ENCODE peak calls at places on chromosomes 5 and 9, in four cellular contexts. K is heart right ventricle, E is ovary, F is NB4. X is an unnamed sample.

GRCh38 chr9:71725590-71726338 is 42.5 kb downstream of the CEMIP2 start:
- DNase-seq in K (no peak), E (no peak), F (no peak), X (no peak)

GRCh38 chr9:95409650-95410426 is 92.3 kb upstream of the FANCC start:
- DNase-seq in E (no peak), F (peak), K (no peak), X (no peak)

GRCh38 chr5:69416180-69416579 is 1.3 kb downstream of the MARVELD2 start:
- DNase-seq in F (no peak), K (no peak), E (no peak), X (no peak)

GRCh38 chr9:136668983-136669790 is 6.5 kb downstream of the EGFL7 start:
- DNase-seq in E (no peak), F (no peak), K (no peak), X (no peak)

GRCh38 chr9:98708933-98709911 is at the start of gene GABBR2:
- DNase-seq in K (no peak), E (no peak), F (no peak), X (no peak)

GRCh38 chr5:167348286-167348926 is 943.0 kb upstream of the WWC1 start:
- DNase-seq in E (no peak), K (no peak), F (no peak), X (no peak)

GRCh38 chr9:3569529-3569928 is 43.7 kb upstream of the RFX3 start:
- DNase-seq in K (no peak), E (no peak), F (no peak), X (no peak)

GRCh38 chr5:108093186-108093585 is 288.7 kb downstream of the FBXL17 start:
- DNase-seq in K (no peak), F (peak), E (no peak), X (no peak)

GRCh38 chr5:81626524-81626923 is 124.4 kb downstream of the SSBP2 start:
- DNase-seq in K (no peak), E (no peak), F (peak), X (no peak)

GRCh38 chr5:10452768-10453331 is 11.2 kb downstream of the ROPN1L start:
- DNase-seq in K (peak), F (peak), E (peak), X (peak)

GRCh38 chr9:110444911-110445310 is 107.2 kb upstream of the TXNDC8 start:
- DNase-seq in K (no peak), E (no peak), F (no peak), X (no peak)

GRCh38 chr5:94432499-94432898 is 185.9 kb downstream of the KIAA0825 start:
- DNase-seq in E (no peak), K (no peak), F (peak), X (no peak)

GRCh38 chr9:136380381-136380780 is 6.9 kb upstream of the CARD9 start:
- DNase-seq in K (no peak), E (no peak), F (no peak), X (no peak)

GRCh38 chr5:169988947-169989346 is 8.7 kb upstream of the INSYN2B start:
- DNase-seq in E (no peak), F (no peak), K (no peak), X (no peak)

GRCh38 chr5:159412284-159413046 is 82.2 kb upstream of the IL12B start:
- DNase-seq in K (no peak), E (peak), F (peak), X (no peak)

GRCh38 chr5:149402291-149402690 is 23.2 kb upstream of the IL17B start:
- DNase-seq in F (no peak), K (no peak), E (no peak), X (no peak)

DNA sequence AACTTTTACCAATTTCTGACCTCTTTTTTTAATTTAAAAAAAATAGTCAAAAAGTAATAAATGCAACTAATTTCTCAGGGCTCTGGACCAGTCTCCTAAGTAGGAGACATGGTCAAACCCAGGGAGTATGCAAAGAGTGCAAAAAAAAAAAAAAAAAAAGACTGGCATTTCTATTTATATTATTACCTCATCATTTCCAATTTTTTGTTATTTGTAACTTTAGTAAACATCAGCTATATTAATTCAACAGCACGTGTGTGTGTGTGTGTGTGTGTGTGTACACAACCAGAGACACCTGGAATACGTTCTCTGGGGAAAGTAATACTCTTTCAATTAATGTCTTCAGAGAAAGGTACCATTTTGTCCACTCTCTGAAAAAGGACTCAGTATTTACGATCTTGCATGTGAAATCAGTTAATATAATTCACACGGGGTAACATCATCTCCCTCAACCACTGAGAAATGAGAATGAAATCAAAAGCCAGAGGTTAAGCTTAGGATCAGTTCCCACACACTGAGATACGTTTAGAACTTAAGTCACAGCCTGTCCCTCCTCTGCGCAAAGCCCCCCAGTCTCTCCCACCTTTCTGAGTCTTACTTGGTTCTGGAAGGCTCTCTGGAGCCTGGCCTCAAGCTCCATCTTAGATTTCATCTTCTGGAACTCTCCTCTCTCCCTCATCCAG is 21.9 kb downstream of the ZNF608 start:
- DNase-seq in K (no peak), F (no peak), E (no peak), X (no peak)
- H3K4me3 ChIP-seq in K (no peak), F (no peak), E (no peak), X (no peak)

DNA sequence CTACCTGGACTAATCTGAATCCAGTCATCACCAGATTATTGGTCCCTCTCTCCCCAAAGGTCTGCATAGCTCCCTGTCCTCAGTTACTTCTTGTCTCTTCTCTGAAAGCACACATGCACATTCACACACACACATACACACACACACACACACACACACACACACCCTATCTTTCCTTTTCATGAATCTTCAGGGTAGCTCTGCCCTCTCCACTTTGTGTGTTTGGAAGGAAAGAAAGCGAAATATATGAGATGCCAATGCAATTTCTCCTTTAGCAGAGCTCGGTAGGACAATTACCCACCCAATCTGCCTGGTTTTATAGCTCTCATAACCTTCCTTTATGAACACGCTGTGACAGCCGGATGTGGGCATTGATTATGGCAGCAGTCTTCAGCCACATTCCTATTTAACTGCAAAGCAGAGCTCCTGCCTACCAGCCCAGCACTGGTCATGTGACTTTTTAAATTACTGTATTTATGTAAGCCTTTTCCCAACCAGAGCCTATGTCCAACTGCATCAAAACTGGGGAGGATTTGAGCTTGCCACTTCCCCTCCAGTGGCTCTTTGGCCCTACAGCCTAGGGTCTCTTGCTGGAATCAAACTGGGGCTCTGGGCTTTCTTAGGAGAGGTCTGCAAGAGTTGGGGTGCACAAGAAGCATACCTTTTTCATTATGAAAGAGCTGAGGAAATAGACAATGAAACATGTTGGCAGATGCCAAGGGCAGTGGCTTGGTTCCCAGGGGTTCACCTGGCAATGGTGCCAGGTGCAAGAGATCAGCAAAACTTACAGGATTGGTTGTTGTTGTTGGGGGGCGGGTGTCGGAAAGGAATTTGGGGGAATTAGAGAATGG is 20.8 kb upstream of the MATR3 start:
- DNase-seq in F (peak), K (no peak), E (no peak), X (no peak)
- TF ChIP-seq CTCF in F (no peak), K (no peak), E (no peak), X (no peak)

GRCh38 chr5:83464261-83464660 is 7.3 kb upstream of the VCAN start:
- DNase-seq in K (no peak), F (no peak), E (no peak), X (no peak)
- H3K4me3 ChIP-seq in K (no peak), F (no peak), E (no peak), X (no peak)

GRCh38 chr5:42898760-42899159 is 87.1 kb upstream of the SELENOP start:
- DNase-seq in E (no peak), K (no peak), F (no peak), X (no peak)

GRCh38 chr5:42896523-42896922 is 84.8 kb upstream of the SELENOP start:
- DNase-seq in F (no peak), E (no peak), K (no peak), X (no peak)

DNA sequence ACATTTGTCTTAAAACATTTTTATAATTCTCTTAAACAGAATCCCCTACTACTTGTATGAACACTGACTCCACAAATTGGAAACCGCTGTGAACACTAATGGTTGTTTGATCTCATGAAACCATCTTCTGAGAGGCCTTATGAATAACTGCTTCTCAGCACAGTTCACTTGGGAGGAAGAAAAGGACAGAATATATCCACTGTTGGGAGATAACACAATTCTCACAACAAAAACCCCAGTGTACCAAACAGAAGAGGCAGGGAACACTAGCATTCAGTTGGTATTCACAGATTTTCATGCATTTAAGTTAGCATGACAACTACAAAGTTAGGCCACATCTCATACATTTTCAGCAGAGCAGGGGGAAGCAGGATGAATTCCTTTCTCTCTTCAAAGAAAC is 89.0 kb upstream of the SELENOP start:
- DNase-seq in F (no peak), K (no peak), E (no peak), X (no peak)
- TF ChIP-seq CTCF in F (no peak), K (no peak), E (no peak), X (no peak)

GRCh38 chr9:120720404-120720803 is 6.1 kb upstream of the MEGF9 start:
- DNase-seq in F (no peak), E (no peak), K (no peak), X (no peak)

GRCh38 chr9:120717194-120717593 is 2.9 kb upstream of the MEGF9 start:
- DNase-seq in F (no peak), K (no peak), E (no peak), X (no peak)

GRCh38 chr9:120715331-120715924 is 1.2 kb upstream of the MEGF9 start:
- DNase-seq in E (peak), K (peak), F (no peak), X (peak)

GRCh38 chr9:120716483-120716882 is 2.2 kb upstream of the MEGF9 start:
- DNase-seq in F (no peak), K (no peak), E (no peak), X (no peak)

DNA sequence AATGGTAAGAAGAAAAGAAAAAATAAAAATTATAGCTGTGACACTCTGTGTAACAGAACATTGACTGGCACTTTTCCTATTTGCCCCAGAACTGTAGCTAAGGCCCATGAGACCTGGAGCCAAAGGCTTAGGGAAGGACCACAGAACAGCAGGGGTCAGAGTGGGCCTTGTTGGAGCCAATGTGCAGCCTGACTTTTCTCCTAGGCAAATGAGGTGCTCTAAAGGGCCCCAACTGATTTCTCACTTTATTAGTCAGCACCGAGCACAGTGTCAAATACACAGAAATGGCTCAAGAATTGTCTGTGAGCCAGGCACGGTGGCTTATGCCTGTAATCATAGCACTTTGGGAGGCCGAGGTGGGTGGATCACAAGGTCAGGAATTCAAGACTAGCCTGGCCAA is 4.1 kb upstream of the MEGF9 start:
- DNase-seq in F (no peak), E (no peak), K (no peak), X (no peak)
- H3K4me3 ChIP-seq in F (no peak), E (no peak), K (no peak), X (no peak)

X was measured in uterus.